ENCODE peak calls at places on chromosomes 11 and 22, in ten cellular contexts. O, H, Y, K, D, A, X, G, W and Q are unnamed samples.

GRCh38 chr11:7143908-7144307 is 55.1 kb downstream of the RBMXL2 start:
- DNase-seq in O (peak), H (peak), Y (no peak), K (no peak), D (no peak), A (no peak), X (no peak), G (no peak), W (peak), Q (no peak)

GRCh38 chr22:20573830-20574615 is 66.6 kb downstream of the MED15 start:
- DNase-seq in O (no peak), H (no peak), Y (no peak), K (no peak), D (no peak), A (peak), X (no peak), G (no peak), W (no peak), Q (no peak)

GRCh38 chr22:28052818-28053217 is 133.8 kb upstream of the PITPNB start:
- DNase-seq in O (no peak), H (no peak), Y (no peak), K (no peak), D (no peak), A (no peak), X (no peak), G (no peak), W (no peak), Q (peak)

GRCh38 chr22:48507595-48508350 is 1319.9 kb downstream of the BRD1 start:
- DNase-seq in O (no peak), H (no peak), Y (no peak), K (no peak), D (no peak), A (no peak), X (no peak), G (no peak), W (no peak), Q (no peak)

GRCh38 chr11:96235725-96236124 is 107.3 kb downstream of the MAML2 start:
- DNase-seq in O (no peak), H (no peak), Y (no peak), K (no peak), D (no peak), A (no peak), X (no peak), G (no peak), W (peak), Q (no peak)

GRCh38 chr11:119700536-119701346 is 28.3 kb downstream of the NECTIN1 start:
- DNase-seq in O (no peak), H (peak), Y (no peak), K (no peak), D (no peak), A (peak), X (no peak), G (no peak), W (peak), Q (no peak)

GRCh38 chr11:106986261-106986660 is 32.0 kb downstream of the GUCY1A2 start:
- DNase-seq in O (no peak), H (peak), Y (no peak), K (no peak), D (no peak), A (no peak), X (no peak), G (no peak), W (peak), Q (no peak)

GRCh38 chr22:49959782-49960158 is 802 bp upstream of the PIM3 start:
- DNase-seq in O (no peak), H (peak), Y (no peak), K (no peak), D (no peak), A (no peak), X (peak), G (no peak), W (peak), Q (no peak)

GRCh38 chr11:65501530-65502273 is 2.9 kb downstream of the MALAT1 start:
- DNase-seq in O (no peak), H (peak), Y (no peak), K (no peak), D (no peak), A (no peak), X (no peak), G (no peak), W (peak), Q (no peak)

GRCh38 chr22:22663861-22664800 is 19.7 kb downstream of the GGTLC2 start:
- DNase-seq in O (no peak), H (no peak), Y (no peak), K (no peak), D (no peak), A (no peak), X (no peak), G (no peak), W (no peak), Q (no peak)

GRCh38 chr11:63769719-63770443 is 1.3 kb upstream of the ZFTA start:
- DNase-seq in O (no peak), H (peak), Y (no peak), K (no peak), D (no peak), A (no peak), X (no peak), G (no peak), W (peak), Q (peak)

GRCh38 chr11:77381749-77382693 is 80.5 kb upstream of the GDPD4 start:
- DNase-seq in O (no peak), H (peak), Y (no peak), K (no peak), D (no peak), A (no peak), X (no peak), G (no peak), W (peak), Q (no peak)

GRCh38 chr11:64234840-64235379 is 526 bp downstream of the VEGFB start:
- DNase-seq in O (no peak), H (peak), Y (peak), K (no peak), D (no peak), A (peak), X (peak), G (peak), W (peak), Q (no peak)